ENCODE peak calls at places on chromosomes 12 and 14, in four cellular contexts. N is Calu3, Y is NCI-H2171, P is H4. U is an unnamed sample.

GRCh38 chr12:97501422-97501821 is 38.8 kb downstream of the RMST start:
- DNase-seq in N (no peak), Y (no peak), P (no peak), U (no peak)

GRCh38 chr14:81551471-81551870 is 17.8 kb upstream of the SEL1L start:
- DNase-seq in N (no peak), Y (no peak), P (no peak), U (no peak)

GRCh38 chr14:75570797-75571196 is 7.6 kb upstream of the FLVCR2 start:
- DNase-seq in N (no peak), Y (no peak), P (no peak), U (no peak)

GRCh38 chr12:46557539-46558373 is 185.2 kb upstream of the SLC38A2 start:
- DNase-seq in N (no peak), Y (no peak), P (peak), U (no peak)

GRCh38 chr12:59093090-59093489 is 172.8 kb upstream of the LRIG3 start:
- DNase-seq in N (no peak), Y (no peak), P (no peak), U (no peak)

GRCh38 chr14:51869426-51870113 is 9.2 kb downstream of the GNG2 start:
- DNase-seq in N (no peak), Y (no peak), P (no peak), U (no peak)

GRCh38 chr14:100524233-100524932 is 62.8 kb downstream of the BEGAIN start:
- DNase-seq in N (no peak), Y (no peak), P (peak), U (no peak)

GRCh38 chr14:25049127-25049558 is 804 bp downstream of the STXBP6 start:
- DNase-seq in N (no peak), Y (no peak), P (no peak), U (peak)

GRCh38 chr12:108846320-108846719 is 11.1 kb downstream of the SSH1 start:
- DNase-seq in N (no peak), Y (peak), P (no peak), U (no peak)

GRCh38 chr12:81615031-81615430 is 144.1 kb downstream of the PPFIA2 start:
- DNase-seq in N (no peak), Y (no peak), P (no peak), U (no peak)

GRCh38 chr14:71752111-71752738 is 180.0 kb upstream of the RGS6 start:
- DNase-seq in N (no peak), Y (no peak), P (no peak), U (no peak)

GRCh38 chr14:81449576-81449975 is 49.5 kb upstream of the STON2 start:
- DNase-seq in N (no peak), Y (no peak), P (no peak), U (no peak)

U was measured in body of pancreas.